ENCODE peak calls at places on chromosomes 7 and 10, in nine cellular contexts. Y, W, G, Z, O, V, D, A and R are unnamed samples.

GRCh38 chr10:71426058-71426605 is 29.4 kb downstream of the CDH23 start:
- DNase-seq in Y (no peak), W (no peak), G (no peak), Z (no peak), O (no peak), V (peak), D (no peak), A (no peak), R (no peak)

GRCh38 chr7:151796091-151796870 is 80.6 kb downstream of the PRKAG2 start:
- DNase-seq in Y (no peak), W (peak), G (no peak), Z (no peak), O (no peak), V (no peak), D (peak), A (no peak), R (peak)

GRCh38 chr10:31036209-31036608 is 4.5 kb upstream of the ZNF438 start:
- DNase-seq in Y (no peak), W (no peak), G (no peak), Z (no peak), O (peak), V (no peak), D (peak), A (no peak), R (no peak)

GRCh38 chr7:33807779-33808482 is 97.4 kb upstream of the BMPER start:
- DNase-seq in Y (no peak), W (peak), G (peak), Z (no peak), O (peak), V (peak), D (peak), A (no peak), R (peak)

GRCh38 chr10:30413996-30414576 is 19.9 kb upstream of the MAP3K8 start:
- DNase-seq in Y (no peak), W (no peak), G (no peak), Z (no peak), O (no peak), V (peak), D (peak), A (no peak), R (peak)

GRCh38 chr10:101940916-101941315 is 97.3 kb upstream of the KCNIP2 start:
- DNase-seq in Y (no peak), W (no peak), G (peak), Z (no peak), O (no peak), V (no peak), D (peak), A (no peak), R (no peak)

GRCh38 chr7:6577369-6578113 is at the start of gene ZDHHC4:
- DNase-seq in Y (peak), W (peak), G (peak), Z (peak), O (peak), V (peak), D (peak), A (peak), R (peak)

GRCh38 chr10:24456319-24456718 is 247.4 kb downstream of the KIAA1217 start:
- DNase-seq in Y (no peak), W (no peak), G (peak), Z (no peak), O (no peak), V (no peak), D (peak), A (no peak), R (peak)

GRCh38 chr10:72297968-72298773 is 24.4 kb downstream of the DDIT4 start:
- DNase-seq in Y (peak), W (peak), G (peak), Z (peak), O (peak), V (peak), D (peak), A (peak), R (peak)

GRCh38 chr10:61280303-61280702 is 172.9 kb downstream of the TMEM26 start:
- DNase-seq in Y (no peak), W (no peak), G (no peak), Z (no peak), O (no peak), V (no peak), D (peak), A (no peak), R (no peak)

GRCh38 chr10:102673961-102674511 is 29.8 kb downstream of the TRIM8 start:
- DNase-seq in Y (no peak), W (peak), G (peak), Z (no peak), O (peak), V (no peak), D (no peak), A (peak), R (no peak)

GRCh38 chr7:129522088-129522970 is 20.0 kb downstream of the SMKR1 start:
- DNase-seq in Y (no peak), W (no peak), G (no peak), Z (no peak), O (no peak), V (no peak), D (no peak), A (no peak), R (no peak)

GRCh38 chr7:101518348-101518747 is 110.7 kb downstream of the MYL10 start:
- DNase-seq in Y (no peak), W (no peak), G (peak), Z (no peak), O (no peak), V (no peak), D (no peak), A (no peak), R (no peak)

GRCh38 chr7:50667338-50667737 is 102.1 kb upstream of the DDC start:
- DNase-seq in Y (no peak), W (peak), G (no peak), Z (no peak), O (no peak), V (no peak), D (no peak), A (no peak), R (no peak)

GRCh38 chr7:84412161-84412969 is 217.8 kb upstream of the SEMA3A start:
- DNase-seq in Y (no peak), W (no peak), G (peak), Z (no peak), O (peak), V (peak), D (peak), A (no peak), R (peak)

GRCh38 chr7:116075351-116076145 is 45.0 kb upstream of the TFEC start:
- DNase-seq in Y (no peak), W (no peak), G (no peak), Z (no peak), O (no peak), V (no peak), D (no peak), A (no peak), R (no peak)

GRCh38 chr10:33803248-33803647 is 468.8 kb upstream of the NRP1 start:
- DNase-seq in Y (no peak), W (no peak), G (no peak), Z (no peak), O (no peak), V (no peak), D (peak), A (no peak), R (peak)

GRCh38 chr7:158683541-158683940 is 21.1 kb downstream of the NCAPG2 start:
- DNase-seq in Y (no peak), W (no peak), G (no peak), Z (no peak), O (no peak), V (no peak), D (no peak), A (no peak), R (no peak)

GRCh38 chr10:120460776-120461175 is 3.7 kb downstream of the PLPP4 start:
- DNase-seq in Y (no peak), W (no peak), G (peak), Z (no peak), O (peak), V (no peak), D (peak), A (no peak), R (no peak)

GRCh38 chr7:131010714-131011436 is 276.9 kb upstream of the KLF14 start:
- DNase-seq in Y (no peak), W (no peak), G (no peak), Z (no peak), O (no peak), V (no peak), D (no peak), A (no peak), R (peak)

GRCh38 chr10:102298899-102299298 is 53.6 kb downstream of the GBF1 start:
- DNase-seq in Y (no peak), W (no peak), G (no peak), Z (no peak), O (no peak), V (no peak), D (no peak), A (no peak), R (no peak)

GRCh38 chr10:125982256-125982948 is 86.0 kb downstream of the FANK1 start:
- DNase-seq in Y (peak), W (no peak), G (peak), Z (no peak), O (peak), V (peak), D (peak), A (peak), R (peak)